ENCODE peak calls at places on chromosome 5, in five cellular contexts. C is SK-N-SH, Z is esophagus muscularis mucosa, Q is sigmoid colon, F is K562. B is an unnamed sample.

GRCh38 chr5:93954421-93955069 is 213.1 kb upstream of the POU5F2 start:
- DNase-seq in Q (no peak), Z (no peak), C (no peak), F (no peak), B (no peak)

GRCh38 chr5:156815988-156816599 is 34.0 kb upstream of the PPP1R2B start:
- DNase-seq in Z (no peak), Q (no peak), F (no peak), C (peak), B (no peak)

GRCh38 chr5:67206381-67207328 is 10.1 kb upstream of the CD180 start:
- DNase-seq in Z (no peak), F (peak), C (no peak), Q (peak), B (no peak)

GRCh38 chr5:143476601-143477211 is 73.2 kb upstream of the NR3C1 start:
- DNase-seq in C (no peak), Z (no peak), F (no peak), Q (no peak), B (no peak)

GRCh38 chr5:122907238-122907637 is 61.8 kb downstream of the SNX24 start:
- DNase-seq in F (no peak), C (no peak), Q (no peak), Z (no peak), B (no peak)

GRCh38 chr5:12566441-12566840 is 662.2 kb upstream of the CTNND2 start:
- DNase-seq in F (no peak), C (no peak), Z (no peak), Q (no peak), B (no peak)

GRCh38 chr5:68423154-68423811 is 207.7 kb downstream of the PIK3R1 start:
- DNase-seq in Z (no peak), Q (no peak), F (peak), C (no peak), B (no peak)

GRCh38 chr5:19927919-19928318 is 60.1 kb downstream of the CDH18 start:
- DNase-seq in C (peak), Q (no peak), Z (no peak), F (no peak), B (no peak)

GRCh38 chr5:54644226-54644625 is 126.7 kb downstream of the SNX18 start:
- DNase-seq in Q (no peak), C (no peak), Z (no peak), F (no peak), B (no peak)

GRCh38 chr5:62488531-62488930 is 76.0 kb downstream of the IPO11 start:
- DNase-seq in Q (no peak), Z (no peak), F (no peak), C (no peak), B (no peak)

GRCh38 chr5:151719228-151719861 is 32.6 kb upstream of the SPARC start:
- DNase-seq in Z (no peak), C (no peak), Q (no peak), F (no peak), B (peak)

GRCh38 chr5:32092938-32093812 is 80.9 kb downstream of the GOLPH3 start:
- DNase-seq in Q (peak), C (peak), F (peak), Z (peak), B (peak)

GRCh38 chr5:164235176-164235914 is 729.9 kb downstream of the MAT2B start:
- DNase-seq in C (no peak), F (no peak), Z (no peak), Q (no peak), B (no peak)

GRCh38 chr5:123803359-123803758 is 291.4 kb downstream of the CSNK1G3 start:
- DNase-seq in Q (no peak), C (no peak), Z (no peak), F (no peak), B (no peak)

GRCh38 chr5:167030500-167031120 is 1260.8 kb upstream of the WWC1 start:
- DNase-seq in C (peak), Q (no peak), F (no peak), Z (no peak), B (no peak)

GRCh38 chr5:151739395-151739794 is 19.0 kb downstream of the ATOX1 start:
- DNase-seq in Z (no peak), F (no peak), C (peak), Q (no peak), B (peak)

DNA sequence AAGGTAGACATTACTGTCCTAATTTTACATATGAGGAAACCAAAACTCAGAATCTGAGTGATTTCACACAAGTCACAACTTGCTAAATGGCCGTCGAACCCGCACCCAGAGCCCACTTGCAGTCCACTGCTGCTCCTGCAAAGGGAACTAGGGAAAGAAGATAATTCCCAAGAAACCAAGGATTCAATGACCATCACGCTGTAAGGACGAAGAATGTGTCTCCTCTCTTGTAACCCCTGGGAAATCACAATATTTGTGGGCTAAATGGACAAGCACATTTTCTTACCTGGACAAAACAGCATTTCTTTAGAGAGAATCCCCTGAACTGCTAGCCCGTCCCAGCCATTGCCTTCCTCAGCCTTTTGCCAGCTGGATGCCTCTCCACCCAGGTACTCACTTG is 2.4 kb downstream of the RPS14 start:
- DNase-seq in Q (no peak), C (no peak), Z (no peak), F (no peak), B (no peak)
- H3K4me3 ChIP-seq in Q (no peak), C (peak), Z (no peak), F (peak), B (no peak)

DNA sequence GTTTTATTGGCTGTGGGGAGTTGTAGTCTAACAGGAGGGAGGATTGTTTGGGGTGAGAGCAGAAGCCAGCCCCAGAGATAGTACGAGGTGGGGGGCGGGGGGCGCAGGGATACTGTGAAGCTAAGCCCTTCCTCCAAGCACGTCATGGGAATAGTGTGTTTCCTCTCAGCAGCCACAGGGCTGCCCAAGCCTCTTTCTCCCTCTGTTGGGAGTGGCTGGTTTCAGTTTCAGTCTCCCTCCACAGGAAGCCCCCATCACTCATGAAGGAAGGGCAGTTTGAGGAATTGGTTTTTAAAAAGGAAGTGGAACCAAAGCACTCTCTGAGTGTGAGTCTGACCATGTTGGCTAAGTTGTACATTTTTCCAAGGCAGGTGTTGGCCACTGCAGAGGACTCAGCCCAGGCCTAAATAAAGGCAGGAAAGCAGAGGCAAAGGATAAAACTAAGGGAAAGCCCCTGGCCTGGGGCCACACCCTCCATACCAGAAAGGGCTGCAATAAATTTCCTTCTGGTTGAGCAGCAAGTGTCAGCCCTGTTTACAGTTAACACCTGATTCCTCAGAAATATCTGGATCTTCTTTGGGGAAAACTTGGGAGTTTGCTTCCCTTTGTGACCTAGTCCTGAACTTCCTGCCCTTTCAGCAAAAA is 3.2 kb downstream of the RAB24 start:
- DNase-seq in Z (no peak), F (peak), Q (peak), C (no peak), B (no peak)
- TF ChIP-seq CTCF in Z (no peak), F (peak), Q (no peak), C (peak), B (no peak)

GRCh38 chr5:61293051-61293450 is 39.0 kb upstream of the ZSWIM6 start:
- DNase-seq in C (no peak), Q (no peak), Z (no peak), F (no peak), B (no peak)

GRCh38 chr5:61289669-61290363 is 42.2 kb upstream of the ZSWIM6 start:
- DNase-seq in C (no peak), F (no peak), Q (no peak), Z (no peak), B (no peak)

GRCh38 chr5:61293873-61294272 is 38.2 kb upstream of the ZSWIM6 start:
- DNase-seq in C (no peak), F (no peak), Q (no peak), Z (no peak), B (no peak)

GRCh38 chr5:61290815-61291214 is 41.2 kb upstream of the ZSWIM6 start:
- DNase-seq in Q (peak), F (no peak), C (no peak), Z (no peak), B (no peak)

DNA sequence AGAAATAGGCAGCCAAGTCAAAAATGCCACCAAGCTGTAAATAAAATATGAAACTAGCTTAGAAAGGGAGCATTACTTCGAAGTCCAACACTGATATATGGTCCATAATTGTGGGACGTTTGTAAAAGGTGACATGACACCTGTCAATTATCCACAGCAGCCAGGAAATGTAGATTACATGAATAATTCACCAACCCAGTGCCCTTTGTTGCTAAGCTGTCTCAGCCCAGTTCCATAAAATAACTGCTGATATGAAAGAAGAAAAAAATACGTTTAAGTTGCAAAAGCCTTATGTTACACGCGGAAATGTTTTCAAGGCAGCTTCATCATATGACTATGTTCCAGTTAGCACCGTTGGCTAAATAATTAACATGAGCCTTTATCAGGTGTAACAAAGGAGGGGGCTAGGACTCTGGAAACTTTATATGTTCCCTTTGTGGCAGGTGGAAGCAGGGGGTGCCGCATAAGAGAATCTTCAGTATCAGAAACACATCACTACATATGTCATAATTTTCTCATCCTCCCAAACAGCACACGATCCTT is 39.9 kb upstream of the ZSWIM6 start:
- DNase-seq in F (no peak), C (no peak), Q (no peak), Z (no peak), B (no peak)
- TF ChIP-seq EP300 in F (no peak), C (no peak), Q (no peak), Z (no peak), B (no peak)

GRCh38 chr5:116076496-116076895 is 8.3 kb upstream of the COMMD10 start:
- DNase-seq in F (no peak), C (no peak), Z (no peak), Q (no peak), B (no peak)
- H3K4me3 ChIP-seq in F (no peak), C (no peak), Z (no peak), Q (no peak), B (no peak)